ENCODE peak calls at places on chromosomes 11 and 22, in five cellular contexts. I is GM12878, Q is endothelial cell of umbilical vein, N is A549, L is HepG2. G is an unnamed sample.

GRCh38 chr11:75356613-75357012 is 5.2 kb upstream of the ARRB1 start:
- DNase-seq in I (no peak), Q (peak; percentile 45), N (no peak), L (no peak), G (no peak)

GRCh38 chr11:45233804-45234170 is 52.4 kb downstream of the SYT13 start:
- DNase-seq in I (no peak), Q (no peak), N (no peak), L (no peak), G (no peak)

GRCh38 chr11:16603245-16603644 is 135.2 kb upstream of the C11orf58 start:
- DNase-seq in I (no peak), Q (no peak), N (no peak), L (no peak), G (no peak)

GRCh38 chr11:29211205-29211604 is 805.6 kb downstream of the KCNA4 start:
- DNase-seq in I (no peak), Q (no peak), N (no peak), L (no peak), G (no peak)

GRCh38 chr11:124075841-124076571 is 34.9 kb upstream of the OR10G7 start:
- DNase-seq in I (no peak), Q (peak; percentile 14), N (peak; percentile 10), L (no peak), G (peak; percentile 32)

GRCh38 chr11:67044496-67044895 is 12.2 kb upstream of the RHOD start:
- DNase-seq in I (no peak), Q (no peak), N (no peak), L (no peak), G (peak; percentile 54)

GRCh38 chr11:114059278-114059983 is at the start of gene ZBTB16:
- DNase-seq in I (no peak), Q (peak; percentile 83), N (no peak), L (no peak), G (peak; percentile 94)

GRCh38 chr11:48081151-48082010 is 101.0 kb downstream of the PTPRJ start:
- DNase-seq in I (no peak), Q (peak; percentile 85), N (no peak), L (no peak), G (peak; percentile 87)

GRCh38 chr11:47467372-47467771 is 18.4 kb upstream of the RAPSN start:
- DNase-seq in I (no peak), Q (no peak), N (no peak), L (no peak), G (no peak)

GRCh38 chr11:74671520-74672196 is 59.6 kb downstream of the CHRDL2 start:
- DNase-seq in I (no peak), Q (no peak), N (no peak), L (no peak), G (no peak)

GRCh38 chr11:74546752-74547151 is 45.6 kb upstream of the POLD3 start:
- DNase-seq in I (no peak), Q (no peak), N (no peak), L (peak; percentile 8), G (no peak)

DNA sequence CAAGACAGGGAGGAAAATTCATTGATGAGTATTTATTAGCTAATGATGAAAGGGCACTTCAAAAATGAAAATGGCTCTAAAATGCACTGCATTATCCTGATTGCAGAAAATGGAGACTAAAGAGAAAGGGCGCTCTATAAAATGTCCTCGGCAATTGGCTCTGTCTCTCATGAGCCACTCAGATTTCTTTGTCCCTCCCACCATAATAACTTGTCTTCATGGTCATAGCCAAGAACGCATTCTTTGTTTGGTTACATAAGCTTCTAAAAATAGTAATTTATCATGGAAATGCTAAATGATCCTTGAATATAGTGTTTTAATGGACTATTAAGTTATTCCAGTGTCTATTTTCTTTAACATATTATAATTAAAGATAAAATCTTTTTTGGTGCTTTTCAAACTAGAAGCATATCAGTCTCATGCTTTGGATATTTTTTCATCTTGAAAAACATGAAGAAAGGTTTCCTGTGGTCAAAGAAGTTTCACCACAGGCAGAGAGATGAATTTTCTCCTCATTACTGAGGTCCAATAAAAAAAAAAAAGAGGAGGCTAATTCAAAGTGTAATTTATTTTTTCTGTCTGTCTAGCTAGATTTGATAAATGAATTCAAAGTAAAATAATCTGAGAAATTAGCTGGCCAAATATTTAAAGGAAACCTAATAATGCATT is 238.1 kb upstream of the BLID start:
- DNase-seq in I (no peak), Q (no peak), N (no peak), L (no peak), G (no peak)
- H3K4me3 ChIP-seq in I (no peak overlapping the region), Q (no peak overlapping the region), N (no peak overlapping the region), L (no peak overlapping the region), G (no peak overlapping the region)

DNA sequence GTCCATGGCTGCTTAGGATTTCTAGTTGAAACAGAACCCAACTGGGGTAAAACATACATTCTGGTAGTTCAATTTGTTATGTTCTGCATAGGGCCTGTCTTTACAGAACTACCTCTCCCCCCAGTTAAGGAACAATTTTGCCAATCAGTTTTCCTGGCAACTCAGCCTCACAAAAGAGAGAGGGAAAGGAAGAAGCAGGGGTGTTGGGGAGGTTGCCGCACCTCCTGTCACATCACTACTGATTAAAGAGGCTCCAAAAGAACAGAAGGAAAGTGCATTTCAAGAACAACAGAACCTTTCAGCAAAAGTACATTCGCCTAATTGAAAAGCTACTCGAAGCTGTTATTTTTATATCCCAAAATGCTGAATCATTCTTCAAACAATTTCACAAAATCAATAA is 217.6 kb downstream of the CADM1 start:
- DNase-seq in I (no peak), Q (no peak), N (no peak), L (no peak), G (no peak)
- TF ChIP-seq MYC in I (no peak), Q (no peak), N (no peak), L (no peak), G (no peak)

GRCh38 chr11:76654980-76655379 is 15.6 kb downstream of the LRRC32 start:
- DNase-seq in I (no peak), Q (no peak), N (no peak), L (no peak), G (no peak)

GRCh38 chr11:76652989-76653673 is 17.4 kb downstream of the LRRC32 start:
- DNase-seq in I (no peak), Q (no peak), N (no peak), L (no peak), G (no peak)

GRCh38 chr11:76655466-76656086 is 15.0 kb downstream of the LRRC32 start:
- DNase-seq in I (no peak), Q (no peak), N (no peak), L (no peak), G (no peak)

GRCh38 chr11:76654310-76654851 is 16.2 kb downstream of the LRRC32 start:
- DNase-seq in I (no peak), Q (no peak), N (no peak), L (no peak), G (no peak)

DNA sequence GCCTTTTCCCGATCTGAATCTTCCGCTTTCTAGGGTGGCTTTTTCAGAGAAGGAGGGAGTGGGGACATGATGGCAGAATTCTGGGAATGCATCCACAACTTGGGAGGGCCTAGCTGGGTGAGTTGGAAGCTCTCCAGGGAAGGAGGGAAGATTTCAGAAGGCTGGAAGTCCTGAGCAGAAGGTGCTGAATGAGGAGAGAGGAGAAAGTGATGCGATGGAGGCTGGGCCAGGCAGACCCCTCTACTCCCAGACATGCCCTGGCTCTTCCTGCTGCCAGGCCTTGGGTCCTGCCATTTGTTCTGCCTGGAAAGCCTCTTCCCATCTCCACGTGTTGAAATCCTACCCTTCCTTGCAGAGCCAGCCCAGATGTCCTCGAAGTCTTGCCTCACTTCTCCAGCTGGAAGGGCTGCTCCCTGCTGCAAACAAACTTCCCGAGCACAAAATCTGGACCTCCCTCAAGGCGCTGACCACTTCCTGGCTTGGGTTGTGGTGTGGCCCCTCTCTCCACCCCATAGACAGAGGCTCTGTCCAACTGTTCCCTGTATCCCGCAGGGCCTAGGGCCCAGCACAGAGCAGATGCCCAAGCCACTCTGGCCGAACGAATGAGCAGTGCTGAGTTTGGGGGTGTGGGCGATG is 16.8 kb downstream of the LRRC32 start:
- DNase-seq in I (no peak), Q (no peak), N (no peak), L (no peak), G (no peak)
- H3K4me3 ChIP-seq in I (no peak overlapping the region), Q (no peak overlapping the region), N (no peak overlapping the region), L (no peak overlapping the region), G (no peak overlapping the region)

GRCh38 chr11:62514151-62514550 is 32.5 kb downstream of the AHNAK start:
- DNase-seq in I (no peak), Q (no peak), N (no peak), L (no peak), G (no peak)
- TF ChIP-seq MYC in I (no peak), Q (no peak), N (no peak), L (no peak), G (no peak)

GRCh38 chr22:48100685-48101417 is 1338.4 kb downstream of the TBC1D22A start:
- DNase-seq in I (no peak), Q (no peak), N (no peak), L (no peak), G (no peak)
- H3K4me3 ChIP-seq in I (no peak overlapping the region), Q (no peak overlapping the region), N (no peak overlapping the region), L (no peak overlapping the region), G (no peak overlapping the region)

GRCh38 chr22:33400891-33401290 is 342.7 kb upstream of the SYN3 start:
- DNase-seq in I (no peak), Q (no peak), N (no peak), L (no peak), G (no peak)

GRCh38 chr22:33401291-33401690 is 343.1 kb upstream of the SYN3 start:
- DNase-seq in I (no peak), Q (no peak), N (no peak), L (no peak), G (no peak)

GRCh38 chr22:33402325-33402724 is 344.1 kb upstream of the SYN3 start:
- DNase-seq in I (no peak), Q (no peak), N (no peak), L (peak; percentile 20), G (no peak)

GRCh38 chr22:33397381-33397907 is 339.3 kb upstream of the SYN3 start:
- DNase-seq in I (no peak), Q (no peak), N (no peak), L (no peak), G (no peak)

DNA sequence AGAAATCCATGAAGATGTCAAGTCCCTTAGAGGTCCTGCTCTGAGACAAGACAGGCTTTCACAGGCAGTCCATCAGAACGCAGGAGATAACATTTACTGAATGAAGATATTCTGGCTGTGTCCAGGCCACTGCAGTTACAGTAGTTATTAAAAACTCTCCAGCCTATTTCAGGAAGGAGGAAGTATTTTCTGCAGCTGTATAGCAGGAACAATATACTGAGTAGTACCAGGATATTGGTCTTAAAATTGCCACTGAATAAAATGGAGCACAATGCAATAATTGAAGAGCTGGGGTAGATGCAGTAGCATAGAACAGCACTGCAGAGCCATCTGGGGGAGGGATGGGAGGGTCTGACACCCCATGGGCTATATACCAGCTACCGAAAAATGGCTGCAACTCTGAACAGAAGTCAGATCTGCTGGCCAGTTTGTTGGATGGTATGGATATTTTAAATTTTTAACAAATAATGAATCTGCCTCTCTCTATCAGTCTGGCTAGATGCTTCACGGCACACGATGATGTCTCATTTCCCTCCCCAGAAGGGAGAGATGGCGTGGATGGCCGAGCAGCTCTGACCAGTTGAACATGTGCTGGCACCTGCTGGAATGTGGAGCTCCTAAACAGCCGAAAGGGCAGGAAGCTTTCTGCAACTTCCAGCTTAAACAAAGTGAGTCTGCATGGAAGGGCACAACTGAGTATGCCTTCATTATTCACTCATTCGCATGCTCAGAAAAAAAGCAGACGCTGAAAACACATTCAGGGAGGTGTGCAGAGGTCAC is 342.1 kb upstream of the SYN3 start:
- DNase-seq in I (no peak), Q (no peak), N (no peak), L (no peak), G (no peak)
- TF ChIP-seq MYC in I (no peak), Q (no peak), N (no peak), L (no peak), G (no peak)

GRCh38 chr11:130452171-130452570 is 3.7 kb downstream of the ADAMTS15 start:
- DNase-seq in I (no peak), Q (no peak), N (no peak), L (no peak), G (no peak)
- H3K4me3 ChIP-seq in I (no peak overlapping the region), Q (no peak overlapping the region), N (no peak overlapping the region), L (no peak overlapping the region), G (peak overlapping the region; percentile 76)

GRCh38 chr22:44351685-44352377 is 39.1 kb upstream of the SHISAL1 start:
- DNase-seq in I (no peak), Q (peak; percentile 23), N (peak; percentile 38), L (no peak), G (peak; percentile 21)
- TF ChIP-seq MYC in I (no peak), Q (no peak), N (no peak), L (no peak), G (no peak)

G was measured in NB4.